ENCODE peak calls at places on chromosomes 5 and 9, in nine cellular contexts. K is HCT116; B is GM23248; C is upper lobe of right lung; D is hepatocyte; A is ovary; O is aorta; V is PC-3; H is CD8-positive, alpha-beta memory T cell. W is an unnamed sample. For H3K4me1, the result is how much of the 10 kb centered on the place peaks cover.

GRCh38 chr5:44389410-44389879 is at the start of gene FGF10:
- DNase-seq in O (peak), V (no peak), K (no peak), H (no peak), C (peak), A (peak), B (peak), D (peak), W (no peak)

GRCh38 chr5:123119334-123119986 is 30.4 kb downstream of the PRDM6 start:
- DNase-seq in B (peak), O (peak), V (no peak), H (no peak), K (peak), C (no peak), A (peak), D (peak), W (no peak)

GRCh38 chr5:138874771-138875628 is at the start of gene LRRTM2:
- DNase-seq in H (no peak), O (no peak), C (no peak), A (no peak), D (peak), V (no peak), K (no peak), B (peak), W (no peak)

GRCh38 chr5:13107553-13107952 is 836.9 kb downstream of the DNAH5 start:
- DNase-seq in O (no peak), A (no peak), C (no peak), B (no peak), K (no peak), D (no peak), H (no peak), V (peak), W (no peak)

GRCh38 chr5:32274548-32275420 is 38.0 kb downstream of the MTMR12 start:
- DNase-seq in C (no peak), K (no peak), A (peak), B (no peak), H (no peak), O (no peak), V (no peak), D (no peak), W (no peak)

GRCh38 chr5:157977957-157978505 is 119.1 kb upstream of the CLINT1 start:
- DNase-seq in A (no peak), O (no peak), D (no peak), K (no peak), C (no peak), H (no peak), V (no peak), B (peak), W (no peak)

GRCh38 chr5:179680014-179680779 is 637 bp downstream of the CBY3 start:
- DNase-seq in H (no peak), C (no peak), D (peak), B (no peak), A (no peak), K (no peak), O (no peak), V (no peak), W (no peak)

GRCh38 chr5:168315991-168316578 is 24.6 kb downstream of the WWC1 start:
- DNase-seq in H (no peak), V (peak), B (no peak), O (no peak), C (peak), A (no peak), D (peak), K (no peak), W (no peak)

GRCh38 chr5:32369542-32370155 is 56.9 kb upstream of the MTMR12 start:
- DNase-seq in C (no peak), V (no peak), O (no peak), D (no peak), H (no peak), K (no peak), A (no peak), B (no peak), W (no peak)

GRCh38 chr5:37197340-37198050 is 51.7 kb downstream of the CPLANE1 start:
- DNase-seq in V (no peak), A (no peak), B (peak), O (no peak), H (peak), K (no peak), D (no peak), C (no peak), W (no peak)

GRCh38 chr9:108665856-108666784 is 189.7 kb downstream of the ACTL7B start:
- DNase-seq in B (peak), A (no peak), D (peak), V (no peak), O (no peak), H (no peak), K (no peak), C (no peak), W (peak)

GRCh38 chr5:88684136-88684500 is 198.9 kb downstream of the MEF2C start:
- DNase-seq in C (no peak), B (no peak), A (no peak), V (no peak), K (no peak), O (no peak), D (no peak), H (no peak), W (no peak)

GRCh38 chr9:107650321-107650720 is 160.8 kb upstream of the KLF4 start:
- DNase-seq in K (no peak), B (peak), V (no peak), A (no peak), D (no peak), O (no peak), C (no peak), H (no peak), W (no peak)

GRCh38 chr5:65812648-65813047 is 90.6 kb downstream of the NLN start:
- DNase-seq in H (no peak), B (no peak), K (peak), A (no peak), C (no peak), O (no peak), D (peak), V (peak), W (no peak)

GRCh38 chr5:178123094-178123986 is 7.5 kb upstream of the RMND5B start:
- DNase-seq in D (no peak), C (no peak), V (no peak), B (no peak), A (no peak), O (no peak), K (no peak), H (no peak), W (no peak)

GRCh38 chr9:6905850-6906375 is 148.1 kb downstream of the KDM4C start:
- DNase-seq in A (no peak), C (no peak), B (no peak), D (no peak), K (no peak), V (no peak), O (no peak), H (no peak), W (no peak)

GRCh38 chr9:124695280-124695890 is 75.7 kb downstream of the NR6A1 start:
- DNase-seq in K (no peak), O (no peak), B (peak), C (no peak), H (no peak), A (no peak), V (no peak), D (no peak), W (no peak)

GRCh38 chr9:113516840-113517577 is 53.5 kb downstream of the RGS3 start:
- DNase-seq in V (no peak), D (no peak), H (peak), O (no peak), B (no peak), C (no peak), A (no peak), K (no peak), W (no peak)

GRCh38 chr5:34474573-34475021 is 181.5 kb upstream of the RAI14 start:
- DNase-seq in B (peak), V (peak), C (no peak), A (no peak), D (peak), K (peak), H (peak), O (no peak), W (peak)

DNA sequence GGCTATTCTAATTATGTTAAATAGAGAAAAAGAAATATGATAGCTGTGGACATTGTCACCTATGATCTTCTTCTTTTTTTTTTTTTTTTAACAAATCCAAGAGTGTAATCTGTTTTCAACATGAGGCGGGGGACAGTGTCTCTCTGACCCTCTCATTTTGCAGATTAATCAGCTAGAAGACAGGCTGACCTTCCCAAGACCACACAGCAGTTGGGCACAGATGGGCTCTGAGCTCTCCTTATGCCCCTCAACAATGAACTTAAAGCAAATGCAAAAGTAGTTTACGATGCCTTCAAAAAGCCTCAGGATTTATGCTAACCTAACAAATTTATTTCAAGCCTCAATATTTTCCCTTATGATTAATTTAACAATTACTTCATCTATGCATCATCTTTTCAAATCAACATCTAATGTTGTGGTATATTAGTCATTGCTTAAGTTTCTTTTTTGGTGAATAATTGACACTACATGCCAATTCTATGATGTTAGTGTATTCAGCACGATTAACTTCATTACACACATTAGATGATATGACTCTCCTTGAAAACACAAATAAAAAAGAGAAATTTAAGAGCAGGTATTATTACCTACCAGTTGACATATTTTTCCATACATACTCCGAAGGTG is 7.4 kb downstream of the NFIL3 start:
- DNase-seq in D (no peak), K (no peak), O (no peak), A (no peak), C (no peak), H (no peak), V (peak), B (peak), W (no peak)
- H3K4me1 ChIP-seq in D (under half), K (under half), O (under half), A (under half), C (under half), H (under half), V (half or more), B (half or more), W (under half)

DNA sequence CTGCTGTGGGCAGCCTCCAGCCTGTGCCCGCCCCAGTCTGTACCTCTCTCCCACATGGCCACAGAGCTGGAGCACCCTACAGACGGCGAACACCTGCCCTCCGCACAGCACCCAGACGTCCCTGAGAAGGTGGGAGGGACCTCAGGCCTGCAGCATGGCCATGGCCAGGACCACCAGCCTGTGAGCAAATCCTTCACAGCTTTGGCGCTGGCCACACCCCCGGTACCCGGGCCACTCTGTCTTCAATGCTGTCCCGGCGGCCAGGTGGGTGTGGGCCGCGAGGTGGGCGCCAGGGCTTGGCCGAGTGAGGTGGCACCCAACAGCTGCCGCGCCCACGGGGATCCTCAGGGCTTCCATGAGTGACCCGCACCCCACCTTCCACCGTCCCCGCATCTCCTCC is 18.7 kb downstream of the NOTCH1 start:
- DNase-seq in A (no peak), H (no peak), B (no peak), O (no peak), K (no peak), C (no peak), D (no peak), V (no peak), W (no peak)
- H3K4me1 ChIP-seq in A (under half), H (under half), B (under half), O (under half), K (under half), C (half or more), D (under half), V (under half), W (half or more)

GRCh38 chr9:38027714-38028113 is 41.3 kb downstream of the SHB start:
- DNase-seq in B (no peak), O (no peak), V (no peak), C (no peak), K (no peak), D (no peak), H (no peak), A (no peak), W (no peak)

GRCh38 chr9:38026021-38026809 is 42.8 kb downstream of the SHB start:
- DNase-seq in K (no peak), A (peak), H (no peak), C (no peak), O (peak), D (peak), V (peak), B (peak), W (no peak)

GRCh38 chr9:38025166-38025565 is 43.9 kb downstream of the SHB start:
- DNase-seq in V (no peak), H (no peak), O (no peak), K (no peak), C (no peak), A (no peak), B (no peak), D (no peak), W (no peak)

GRCh38 chr9:38024036-38024681 is 44.9 kb downstream of the SHB start:
- DNase-seq in A (peak), H (no peak), K (no peak), V (no peak), D (peak), B (peak), O (peak), C (peak), W (peak)

GRCh38 chr9:38026840-38027527 is 42.0 kb downstream of the SHB start:
- DNase-seq in H (no peak), D (no peak), C (no peak), O (no peak), K (no peak), A (no peak), B (no peak), V (no peak), W (no peak)
- H3K4me1 ChIP-seq in H (under half), D (half or more), C (half or more), O (under half), K (half or more), A (under half), B (under half), V (half or more), W (under half)

GRCh38 chr5:61322738-61323429 is 9.2 kb upstream of the ZSWIM6 start:
- DNase-seq in K (no peak), V (peak), H (no peak), C (no peak), O (no peak), B (peak), D (peak), A (no peak), W (no peak)
- H3K4me1 ChIP-seq in K (under half), V (under half), H (under half), C (under half), O (under half), B (under half), D (under half), A (under half), W (under half)

GRCh38 chr9:98146101-98146991 is 27.3 kb upstream of the TRIM14 start:
- DNase-seq in D (peak), K (no peak), H (no peak), V (peak), A (no peak), C (peak), B (peak), O (no peak), W (no peak)
- H3K4me1 ChIP-seq in D (under half), K (under half), H (under half), V (under half), A (under half), C (under half), B (under half), O (under half), W (under half)